ENCODE peak calls at places on chromosome 22, in six cellular contexts. Q is T-cell; H is ovary; B is T-helper 2 cell; Y is stimulated activated CD4-positive, alpha-beta T cell treated with anti-CD3 and anti-CD28 coated beads, Interleukin-2, amount 100 ng/mL, for 24 hours; O is adrenal gland. F is an unnamed sample.

GRCh38 chr22:46964773-46965550 is 202.5 kb downstream of the TBC1D22A start:
- DNase-seq in H (no peak), Y (no peak), O (peak), B (no peak), Q (no peak), F (no peak)

GRCh38 chr22:48757581-48757980 is 1070.1 kb downstream of the BRD1 start:
- DNase-seq in Y (no peak), O (peak), Q (no peak), B (no peak), H (peak), F (no peak)

GRCh38 chr22:36564422-36565151 is 35.6 kb upstream of the EIF3D start:
- DNase-seq in H (no peak), Y (no peak), B (no peak), O (no peak), Q (no peak), F (no peak)

GRCh38 chr22:19809741-19810140 is 44.9 kb downstream of the GNB1L start:
- DNase-seq in O (no peak), Q (no peak), Y (no peak), H (no peak), B (no peak), F (no peak)

GRCh38 chr22:50316114-50317065 is 8.9 kb upstream of the PLXNB2 start:
- DNase-seq in O (no peak), Q (no peak), H (no peak), Y (no peak), B (no peak), F (no peak)

GRCh38 chr22:20064140-20064480 is 15.9 kb upstream of the DGCR8 start:
- DNase-seq in H (no peak), O (no peak), Y (no peak), B (no peak), Q (no peak), F (no peak)

GRCh38 chr22:22398530-22399327 is 109.8 kb downstream of the ZNF280B start:
- DNase-seq in O (no peak), Y (no peak), B (no peak), Q (no peak), H (no peak), F (no peak)

GRCh38 chr22:38017272-38017920 is 33.0 kb upstream of the SOX10 start:
- DNase-seq in Q (no peak), Y (no peak), H (peak), O (peak), B (no peak), F (peak)

GRCh38 chr22:28977050-28977449 is 84.6 kb downstream of the C22orf31 start:
- DNase-seq in Q (no peak), Y (no peak), H (no peak), B (no peak), O (no peak), F (no peak)

GRCh38 chr22:37283393-37283937 is 1.2 kb downstream of the CYTH4 start:
- DNase-seq in Y (peak), H (no peak), B (no peak), O (no peak), Q (peak), F (no peak)

GRCh38 chr22:23784215-23784732 is 2.5 kb upstream of the SMARCB1 start:
- DNase-seq in Y (no peak), Q (no peak), H (no peak), B (no peak), O (no peak), F (no peak)

GRCh38 chr22:33038131-33038772 is 19.9 kb downstream of the SYN3 start:
- DNase-seq in Y (no peak), O (no peak), H (no peak), B (no peak), Q (no peak), F (no peak)

GRCh38 chr22:19943665-19944026 is 2.0 kb upstream of the TXNRD2 start:
- DNase-seq in O (no peak), Q (no peak), Y (no peak), B (no peak), H (peak), F (peak)

GRCh38 chr22:20319745-20320658 is at the start of gene DGCR6L:
- DNase-seq in Y (peak), B (peak), H (peak), Q (peak), O (peak), F (peak)

GRCh38 chr22:45475876-45476514 is 26.7 kb upstream of the FBLN1 start:
- DNase-seq in Y (no peak), B (no peak), O (no peak), H (no peak), Q (no peak), F (no peak)

GRCh38 chr22:22710719-22711531 is 66.5 kb downstream of the GGTLC2 start:
- DNase-seq in B (peak), O (peak), Y (peak), H (peak), Q (peak), F (peak)